ENCODE peak calls at places on chromosomes 5 and 9, in six cellular contexts. K is H1, I is HepG2, H is A549, U is GM12878, X is K562. J is an unnamed sample.

GRCh38 chr9:136058152-136058483 is 37.0 kb downstream of the NACC2 start:
- DNase-seq in K (no peak), I (no peak), H (no peak), U (no peak), X (no peak), J (peak)

GRCh38 chr9:74556685-74557084 is 59.5 kb downstream of the RORB start:
- DNase-seq in K (no peak), I (no peak), H (no peak), U (no peak), X (no peak), J (no peak)

GRCh38 chr5:175523292-175523691 is 44.9 kb downstream of the SFXN1 start:
- DNase-seq in K (no peak), I (no peak), H (no peak), U (no peak), X (no peak), J (no peak)

GRCh38 chr5:108036484-108036883 is 345.4 kb downstream of the FBXL17 start:
- DNase-seq in K (no peak), I (no peak), H (no peak), U (no peak), X (no peak), J (no peak)

GRCh38 chr9:92190536-92190790 is 75.2 kb upstream of the SPTLC1 start:
- DNase-seq in K (no peak), I (no peak), H (no peak), U (no peak), X (no peak), J (no peak)

GRCh38 chr5:172364773-172365172 is 81.2 kb upstream of the UBTD2 start:
- DNase-seq in K (no peak), I (no peak), H (no peak), U (no peak), X (no peak), J (peak)

GRCh38 chr5:50965621-50966362 is 299.4 kb downstream of the PARP8 start:
- DNase-seq in K (peak), I (no peak), H (no peak), U (no peak), X (no peak), J (peak)

GRCh38 chr5:56947052-56947451 is 4.9 kb downstream of the MIER3 start:
- DNase-seq in K (no peak), I (no peak), H (no peak), U (no peak), X (no peak), J (no peak)

GRCh38 chr5:111278824-111279504 is 54.8 kb downstream of the CAMK4 start:
- DNase-seq in K (peak), I (peak), H (peak), U (peak), X (peak), J (peak)

GRCh38 chr9:27202056-27202455 is 93.0 kb downstream of the TEK start:
- DNase-seq in K (no peak), I (no peak), H (no peak), U (no peak), X (no peak), J (no peak)

GRCh38 chr9:89519393-89519805 is 21.5 kb upstream of the SEMA4D start:
- DNase-seq in K (no peak), I (peak), H (no peak), U (no peak), X (no peak), J (no peak)

GRCh38 chr9:85743290-85744128 is 1.8 kb upstream of the AGTPBP1 start:
- DNase-seq in K (no peak), I (peak), H (peak), U (no peak), X (peak), J (no peak)

GRCh38 chr9:130286072-130286770 is 20.7 kb downstream of the HMCN2 start:
- DNase-seq in K (no peak), I (no peak), H (no peak), U (no peak), X (no peak), J (no peak)

GRCh38 chr5:95448836-95449235 is 57.7 kb downstream of the FAM81B start:
- DNase-seq in K (no peak), I (no peak), H (no peak), U (no peak), X (no peak), J (no peak)

GRCh38 chr5:32507738-32508434 is 63.3 kb upstream of the ZFR start:
- DNase-seq in K (no peak), I (no peak), H (no peak), U (no peak), X (no peak), J (no peak)

GRCh38 chr5:177369050-177369912 is 11.6 kb downstream of the RGS14 start:
- DNase-seq in K (peak), I (no peak), H (peak), U (no peak), X (peak), J (peak)

GRCh38 chr5:109163336-109163735 is 246.4 kb downstream of the PJA2 start:
- DNase-seq in K (no peak), I (no peak), H (no peak), U (no peak), X (no peak), J (no peak)

GRCh38 chr9:132584616-132585560 is 2.5 kb downstream of the BARHL1 start:
- DNase-seq in K (no peak), I (no peak), H (no peak), U (no peak), X (no peak), J (no peak)

GRCh38 chr5:116320486-116320885 is 235.7 kb downstream of the COMMD10 start:
- DNase-seq in K (no peak), I (no peak), H (no peak), U (no peak), X (no peak), J (no peak)

GRCh38 chr9:7879551-7880245 is 80.1 kb upstream of the DMAC1 start:
- DNase-seq in K (peak), I (no peak), H (no peak), U (no peak), X (no peak), J (no peak)

GRCh38 chr5:158880514-158881001 is 219.2 kb downstream of the EBF1 start:
- DNase-seq in K (no peak), I (no peak), H (no peak), U (no peak), X (no peak), J (no peak)

GRCh38 chr5:138503487-138504270 is 38.4 kb downstream of the EGR1 start:
- DNase-seq in K (no peak), I (peak), H (peak), U (peak), X (peak), J (peak)
- TF ChIP-seq CHD2 in K (no peak), I (no peak), H (no peak), U (no peak), X (no peak), J (no peak)

GRCh38 chr5:78633710-78634109 is 14.9 kb downstream of the LHFPL2 start:
- DNase-seq in K (no peak), I (no peak), H (no peak), U (no peak), X (no peak), J (no peak)
- TF ChIP-seq CHD2 in K (no peak), I (no peak), H (no peak), U (no peak), X (no peak), J (no peak)

DNA sequence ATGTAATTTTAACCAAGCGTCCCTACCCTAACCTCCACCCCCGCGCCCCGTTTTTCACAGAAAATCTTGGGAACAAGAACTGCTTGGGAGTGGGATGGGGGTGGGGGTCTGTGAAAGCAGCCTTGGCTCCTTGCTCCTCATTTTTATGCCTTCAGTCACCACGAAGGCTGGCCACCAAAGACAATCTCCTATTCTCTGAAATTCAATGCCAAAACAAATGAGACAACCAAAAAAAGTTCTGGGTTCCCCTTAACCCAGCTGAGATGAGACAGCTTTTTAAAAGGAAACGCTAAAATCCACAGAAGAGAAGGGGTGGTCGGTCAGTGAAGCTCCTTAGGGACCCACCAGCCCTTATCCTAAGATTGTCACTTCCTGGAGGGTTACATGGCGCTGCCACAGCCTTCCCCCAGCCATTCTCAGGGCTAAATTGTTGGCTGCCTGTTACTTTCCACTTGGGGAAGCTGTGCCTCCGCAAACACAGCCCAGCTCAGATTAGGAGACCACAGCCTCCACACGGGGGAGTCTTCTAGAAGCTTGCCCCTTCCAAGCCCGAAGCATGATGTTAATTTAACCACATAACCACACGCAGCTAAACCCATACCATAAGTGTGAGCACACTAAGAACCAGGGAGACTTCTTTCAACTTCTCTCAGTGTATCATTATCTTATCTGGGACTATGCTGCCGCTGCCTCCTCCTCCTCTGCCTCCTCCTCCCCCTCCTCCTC is 136.3 kb downstream of the FOXD1 start:
- DNase-seq in K (no peak), I (no peak), H (no peak), U (no peak), X (peak), J (no peak)
- TF ChIP-seq CHD2 in K (no peak), I (no peak), H (no peak), U (no peak), X (no peak), J (no peak)

DNA sequence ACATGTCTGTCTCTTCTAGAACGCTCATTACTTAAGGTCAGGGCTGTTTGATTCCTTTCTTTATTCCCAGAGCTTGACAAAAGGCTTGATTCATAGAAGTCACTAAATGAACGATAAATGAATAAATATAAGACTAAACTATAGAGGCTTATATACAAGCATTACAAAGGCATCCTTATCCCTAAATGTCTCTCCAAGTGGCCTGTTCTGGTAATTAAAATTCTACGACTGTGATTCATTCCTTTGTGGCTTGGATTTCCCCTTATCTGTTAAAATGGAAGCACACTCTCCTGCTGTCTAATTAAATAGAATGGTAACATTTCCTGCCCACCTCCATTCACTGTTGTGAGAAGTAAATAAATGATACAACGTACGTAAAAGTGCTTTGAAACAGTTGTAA is 49.5 kb downstream of the C7 start:
- DNase-seq in K (no peak), I (no peak), H (no peak), U (no peak), X (no peak), J (no peak)
- TF ChIP-seq CHD2 in K (no peak), I (no peak), H (no peak), U (no peak), X (no peak), J (no peak)

GRCh38 chr5:168947212-168947868 is 353.6 kb downstream of the SLIT3 start:
- DNase-seq in K (peak), I (peak), H (peak), U (no peak), X (peak), J (peak)
- TF ChIP-seq CHD2 in K (no peak), I (no peak), H (no peak), U (no peak), X (no peak), J (no peak)

GRCh38 chr9:125391704-125392103 is 130.1 kb downstream of the GAPVD1 start:
- DNase-seq in K (no peak), I (no peak), H (no peak), U (no peak), X (no peak), J (no peak)
- TF ChIP-seq CHD2 in K (no peak), I (no peak), H (no peak), U (no peak), X (no peak), J (no peak)

J was measured in SK-N-SH.